ENCODE peak calls at places on chromosomes 7 and 10, in four cellular contexts. One of them, this sample, is unnamed. For H3K4me1, the result is how much of the 10 kb centered on the place peaks cover.

GRCh38 chr10:86300931-86301330 is 65.7 kb downstream of the GRID1 start:
- DNase-seq in IMR-90: no peak
- DNase-seq in PC-3: no peak
- DNase-seq in tibial artery: peak
- DNase-seq in this sample: no peak

GRCh38 chr7:13875496-13876074 is 113.9 kb downstream of the ETV1 start:
- DNase-seq in IMR-90: no peak
- DNase-seq in tibial artery: no peak
- DNase-seq in PC-3: no peak
- DNase-seq in this sample: no peak

GRCh38 chr7:107857541-107857912 is 33.5 kb upstream of the DLD start:
- DNase-seq in IMR-90: peak
- DNase-seq in tibial artery: no peak
- DNase-seq in PC-3: peak
- DNase-seq in this sample: no peak

GRCh38 chr7:2261611-2262010 is 19.6 kb downstream of the NUDT1 start:
- DNase-seq in IMR-90: no peak
- DNase-seq in PC-3: no peak
- DNase-seq in tibial artery: no peak
- DNase-seq in this sample: no peak

GRCh38 chr7:16644624-16644986 is 949 bp downstream of the ANKMY2 start:
- DNase-seq in IMR-90: peak
- DNase-seq in tibial artery: peak
- DNase-seq in PC-3: peak
- DNase-seq in this sample: peak

GRCh38 chr10:102133373-102134195 is 744 bp downstream of the PPRC1 start:
- DNase-seq in tibial artery: peak
- DNase-seq in PC-3: peak
- DNase-seq in IMR-90: peak
- DNase-seq in this sample: peak

GRCh38 chr10:132168571-132169030 is 18.1 kb upstream of the DPYSL4 start:
- DNase-seq in IMR-90: no peak
- DNase-seq in tibial artery: peak
- DNase-seq in PC-3: no peak
- DNase-seq in this sample: no peak

GRCh38 chr7:4123823-4124222 is 558.3 kb upstream of the FOXK1 start:
- DNase-seq in PC-3: peak
- DNase-seq in IMR-90: peak
- DNase-seq in tibial artery: peak
- DNase-seq in this sample: no peak

GRCh38 chr10:122503886-122504285 is 42.5 kb downstream of the HTRA1 start:
- DNase-seq in IMR-90: no peak
- DNase-seq in PC-3: no peak
- DNase-seq in tibial artery: peak
- DNase-seq in this sample: no peak

GRCh38 chr10:31083765-31084184 is 52.1 kb upstream of the ZNF438 start:
- DNase-seq in PC-3: peak
- DNase-seq in IMR-90: peak
- DNase-seq in tibial artery: peak
- DNase-seq in this sample: peak
- TF ChIP-seq CTCF in PC-3: peak
- TF ChIP-seq CTCF in IMR-90: peak
- TF ChIP-seq CTCF in tibial artery: peak
- TF ChIP-seq CTCF in this sample: peak

DNA sequence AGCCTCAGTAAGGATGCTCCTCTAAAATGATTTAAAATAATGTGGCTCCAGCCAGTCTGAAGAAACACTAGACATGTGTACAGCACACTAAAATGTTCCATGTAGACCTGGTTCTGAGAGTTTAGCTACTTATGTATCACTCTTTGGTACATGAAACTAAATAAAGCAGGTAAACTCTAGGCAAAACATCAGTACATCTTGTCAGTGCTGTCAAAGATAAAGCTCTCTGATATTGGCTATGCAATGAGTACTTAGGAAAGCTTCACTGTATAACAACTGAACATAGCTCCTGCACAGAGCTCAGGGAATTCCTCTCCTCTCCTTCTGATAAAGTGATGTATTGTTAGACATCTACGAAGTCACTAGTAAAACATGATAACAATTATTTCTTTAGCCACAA is 3.5 kb downstream of the LRRN3 start:
- DNase-seq in PC-3: no peak
- DNase-seq in tibial artery: no peak
- DNase-seq in IMR-90: no peak
- DNase-seq in this sample: no peak
- H3K4me1 ChIP-seq in PC-3: under half
- H3K4me1 ChIP-seq in tibial artery: under half
- H3K4me1 ChIP-seq in IMR-90: under half
- H3K4me1 ChIP-seq in this sample: under half

GRCh38 chr10:13649844-13650520 is 63.2 kb downstream of the PRPF18 start:
- DNase-seq in tibial artery: no peak
- DNase-seq in PC-3: no peak
- DNase-seq in IMR-90: no peak
- DNase-seq in this sample: no peak
- TF ChIP-seq CTCF in tibial artery: no peak
- TF ChIP-seq CTCF in PC-3: no peak
- TF ChIP-seq CTCF in IMR-90: no peak
- TF ChIP-seq CTCF in this sample: no peak

DNA sequence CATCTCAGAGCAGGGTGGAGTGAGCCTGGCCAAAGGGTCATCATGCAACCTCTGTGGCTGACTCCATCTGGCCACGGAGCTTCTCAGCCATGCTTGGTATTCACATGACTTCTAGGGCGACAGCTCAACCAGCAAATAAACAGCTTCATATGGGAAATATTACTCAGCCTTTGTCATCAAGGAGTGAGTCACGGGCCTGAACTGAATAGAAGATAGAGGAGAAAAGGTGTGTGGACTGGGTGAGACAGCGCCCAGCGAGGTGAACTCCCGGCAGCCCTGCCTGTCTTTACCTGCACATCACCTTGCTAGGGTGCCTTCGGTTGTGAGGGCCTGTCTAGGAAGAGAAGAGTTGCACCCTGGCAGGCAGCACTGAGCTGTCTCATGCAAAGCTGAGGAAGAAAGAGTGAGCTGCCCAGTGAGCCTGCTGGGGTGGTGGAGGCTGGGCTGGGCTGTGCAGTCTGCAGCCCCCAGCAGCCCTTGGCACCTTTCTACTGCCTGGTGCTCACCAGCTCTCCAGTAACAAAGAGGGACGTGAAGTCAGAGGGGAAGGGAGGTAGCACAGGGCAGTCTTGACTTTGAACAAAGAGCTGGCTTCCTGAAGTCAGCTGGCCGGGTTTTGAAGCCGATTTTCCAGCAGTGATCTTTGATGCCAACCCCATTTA is 114.2 kb downstream of the EGFR start:
- DNase-seq in PC-3: peak
- DNase-seq in tibial artery: peak
- DNase-seq in IMR-90: peak
- DNase-seq in this sample: no peak
- H3K4me1 ChIP-seq in PC-3: half or more
- H3K4me1 ChIP-seq in tibial artery: under half
- H3K4me1 ChIP-seq in IMR-90: under half
- H3K4me1 ChIP-seq in this sample: half or more

DNA sequence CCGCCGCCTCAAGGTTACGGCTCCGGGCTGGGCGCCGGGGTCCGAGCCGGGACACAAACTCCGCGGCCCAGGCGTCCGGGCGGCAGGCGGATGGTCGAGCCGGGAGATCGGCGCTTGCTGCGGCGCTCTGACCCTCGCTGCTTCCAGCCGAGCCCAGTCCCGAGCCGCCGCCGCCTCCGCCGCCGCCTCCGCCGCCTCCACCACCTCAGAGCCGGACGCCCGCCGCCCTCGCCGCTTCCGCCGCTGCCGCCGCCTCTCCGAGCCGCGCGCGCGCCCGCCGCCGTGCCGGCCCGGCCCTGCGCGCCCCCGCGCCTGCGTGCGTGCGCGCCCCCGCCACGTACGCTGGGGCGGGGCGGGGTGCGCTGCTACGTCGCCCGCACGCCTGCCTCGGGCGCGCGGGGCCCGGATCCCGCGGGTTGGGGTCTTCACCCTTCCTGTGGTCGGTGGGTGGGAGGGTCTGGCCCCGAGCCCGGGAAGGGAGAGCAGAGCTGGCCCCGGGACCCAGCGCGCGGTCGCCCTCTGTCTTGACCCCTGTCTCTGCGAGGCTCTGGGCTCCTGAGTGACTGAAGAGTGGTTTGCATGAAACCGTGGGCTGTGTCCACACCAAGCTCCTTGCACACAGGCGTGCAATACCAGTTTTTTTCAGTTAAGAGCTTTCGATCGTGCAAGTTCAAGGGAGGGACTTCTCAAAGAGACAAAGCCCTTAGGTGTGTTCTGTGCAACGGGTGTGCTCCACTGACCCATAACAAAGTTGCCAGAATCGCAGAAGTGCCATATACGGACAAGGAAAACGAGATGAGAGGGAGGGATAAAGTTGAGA is at the start of gene SMURF1:
- DNase-seq in PC-3: peak
- DNase-seq in IMR-90: peak
- DNase-seq in tibial artery: peak
- DNase-seq in this sample: peak
- TF ChIP-seq CTCF in PC-3: no peak
- TF ChIP-seq CTCF in IMR-90: no peak
- TF ChIP-seq CTCF in tibial artery: no peak
- TF ChIP-seq CTCF in this sample: no peak

This sample was measured in BE2C.